ENCODE peak calls at places on chromosome 5, in seven cellular contexts. One of them, this sample, is unnamed.
A peak's percentile ranks its signal among the peaks of the same experiment; 100 is the strongest.

GRCh38 chr5:953535-954449 is 54.8 kb upstream of the NKD2 start:
- DNase-seq in CD8-positive, alpha-beta T cell: no peak
- DNase-seq in CD8-positive, alpha-beta memory T cell: no peak
- DNase-seq in cardiac muscle cell: no peak
- DNase-seq in transverse colon: no peak
- DNase-seq in right atrium auricular region: no peak
- DNase-seq in lung: no peak
- DNase-seq in this sample: no peak

GRCh38 chr5:150350524-150351344 is 6.8 kb upstream of the TCOF1 start:
- DNase-seq in right atrium auricular region: peak; percentile 76
- DNase-seq in cardiac muscle cell: peak; percentile 85
- DNase-seq in transverse colon: peak; percentile 79
- DNase-seq in CD8-positive, alpha-beta T cell: no peak
- DNase-seq in lung: peak; percentile 71
- DNase-seq in CD8-positive, alpha-beta memory T cell: peak; percentile 62
- DNase-seq in this sample: no peak

GRCh38 chr5:95712347-95712958 is 18.7 kb upstream of the RHOBTB3 start:
- DNase-seq in cardiac muscle cell: peak; percentile 45
- DNase-seq in CD8-positive, alpha-beta memory T cell: no peak
- DNase-seq in lung: peak; percentile 47
- DNase-seq in right atrium auricular region: no peak
- DNase-seq in CD8-positive, alpha-beta T cell: no peak
- DNase-seq in transverse colon: no peak
- DNase-seq in this sample: peak; percentile 73

GRCh38 chr5:83844320-83845068 is 123.8 kb upstream of the HAPLN1 start:
- DNase-seq in transverse colon: peak; percentile 11
- DNase-seq in lung: no peak
- DNase-seq in cardiac muscle cell: no peak
- DNase-seq in CD8-positive, alpha-beta memory T cell: no peak
- DNase-seq in CD8-positive, alpha-beta T cell: no peak
- DNase-seq in right atrium auricular region: no peak
- DNase-seq in this sample: no peak

GRCh38 chr5:115329475-115329874 is 33.0 kb upstream of the CCDC112 start:
- DNase-seq in transverse colon: peak; percentile 14
- DNase-seq in right atrium auricular region: no peak
- DNase-seq in cardiac muscle cell: no peak
- DNase-seq in CD8-positive, alpha-beta memory T cell: no peak
- DNase-seq in CD8-positive, alpha-beta T cell: no peak
- DNase-seq in lung: no peak
- DNase-seq in this sample: no peak

GRCh38 chr5:73170522-73170921 is 2.5 kb upstream of the TMEM174 start:
- DNase-seq in CD8-positive, alpha-beta memory T cell: no peak
- DNase-seq in right atrium auricular region: no peak
- DNase-seq in lung: no peak
- DNase-seq in transverse colon: peak; percentile 36
- DNase-seq in CD8-positive, alpha-beta T cell: no peak
- DNase-seq in cardiac muscle cell: peak; percentile 37
- DNase-seq in this sample: no peak

GRCh38 chr5:111934511-111934910 is 177.5 kb upstream of the NREP start:
- DNase-seq in lung: no peak
- DNase-seq in CD8-positive, alpha-beta T cell: no peak
- DNase-seq in right atrium auricular region: no peak
- DNase-seq in transverse colon: no peak
- DNase-seq in CD8-positive, alpha-beta memory T cell: no peak
- DNase-seq in cardiac muscle cell: no peak
- DNase-seq in this sample: no peak

GRCh38 chr5:139183502-139183901 is 14.7 kb downstream of the SIL1 start:
- DNase-seq in right atrium auricular region: no peak
- DNase-seq in transverse colon: no peak
- DNase-seq in CD8-positive, alpha-beta memory T cell: no peak
- DNase-seq in CD8-positive, alpha-beta T cell: no peak
- DNase-seq in cardiac muscle cell: no peak
- DNase-seq in lung: no peak
- DNase-seq in this sample: no peak

GRCh38 chr5:91910655-91911054 is 527.5 kb upstream of the ARRDC3 start:
- DNase-seq in CD8-positive, alpha-beta memory T cell: no peak
- DNase-seq in cardiac muscle cell: no peak
- DNase-seq in transverse colon: no peak
- DNase-seq in right atrium auricular region: no peak
- DNase-seq in lung: no peak
- DNase-seq in CD8-positive, alpha-beta T cell: no peak
- DNase-seq in this sample: no peak

GRCh38 chr5:66826696-66827095 is 230.5 kb downstream of the MAST4 start:
- DNase-seq in right atrium auricular region: no peak
- DNase-seq in transverse colon: no peak
- DNase-seq in cardiac muscle cell: peak; percentile 71
- DNase-seq in CD8-positive, alpha-beta memory T cell: no peak
- DNase-seq in lung: no peak
- DNase-seq in CD8-positive, alpha-beta T cell: no peak
- DNase-seq in this sample: no peak
- H3K27ac ChIP-seq in right atrium auricular region: peak overlapping the region; percentile 32
- H3K27ac ChIP-seq in transverse colon: no peak overlapping the region
- H3K27ac ChIP-seq in cardiac muscle cell: peak overlapping the region; percentile 90
- H3K27ac ChIP-seq in CD8-positive, alpha-beta memory T cell: no peak overlapping the region
- H3K27ac ChIP-seq in lung: no peak overlapping the region
- H3K27ac ChIP-seq in CD8-positive, alpha-beta T cell: no peak overlapping the region
- H3K27ac ChIP-seq in this sample: no peak overlapping the region

GRCh38 chr5:121497176-121497575 is 354.5 kb upstream of the FTMT start:
- DNase-seq in lung: no peak
- DNase-seq in right atrium auricular region: no peak
- DNase-seq in cardiac muscle cell: peak; percentile 10
- DNase-seq in CD8-positive, alpha-beta T cell: no peak
- DNase-seq in CD8-positive, alpha-beta memory T cell: no peak
- DNase-seq in transverse colon: no peak
- DNase-seq in this sample: no peak

GRCh38 chr5:121503111-121503840 is 348.4 kb upstream of the FTMT start:
- DNase-seq in CD8-positive, alpha-beta memory T cell: no peak
- DNase-seq in lung: peak; percentile 58
- DNase-seq in right atrium auricular region: peak; percentile 60
- DNase-seq in CD8-positive, alpha-beta T cell: no peak
- DNase-seq in cardiac muscle cell: peak; percentile 88
- DNase-seq in transverse colon: peak; percentile 7
- DNase-seq in this sample: no peak

GRCh38 chr5:121500262-121500792 is 351.4 kb upstream of the FTMT start:
- DNase-seq in cardiac muscle cell: no peak
- DNase-seq in lung: no peak
- DNase-seq in transverse colon: no peak
- DNase-seq in CD8-positive, alpha-beta T cell: no peak
- DNase-seq in CD8-positive, alpha-beta memory T cell: no peak
- DNase-seq in right atrium auricular region: no peak
- DNase-seq in this sample: no peak
- H3K27ac ChIP-seq in cardiac muscle cell: no peak overlapping the region
- H3K27ac ChIP-seq in lung: no peak overlapping the region
- H3K27ac ChIP-seq in transverse colon: no peak overlapping the region
- H3K27ac ChIP-seq in CD8-positive, alpha-beta T cell: no peak overlapping the region
- H3K27ac ChIP-seq in CD8-positive, alpha-beta memory T cell: no peak overlapping the region
- H3K27ac ChIP-seq in right atrium auricular region: no peak overlapping the region
- H3K27ac ChIP-seq in this sample: no peak overlapping the region

GRCh38 chr5:171318026-171318425 is 9.0 kb downstream of the TLX3 start:
- DNase-seq in right atrium auricular region: no peak
- DNase-seq in CD8-positive, alpha-beta T cell: no peak
- DNase-seq in CD8-positive, alpha-beta memory T cell: no peak
- DNase-seq in lung: no peak
- DNase-seq in cardiac muscle cell: no peak
- DNase-seq in transverse colon: no peak
- DNase-seq in this sample: no peak
- H3K27ac ChIP-seq in right atrium auricular region: no peak overlapping the region
- H3K27ac ChIP-seq in CD8-positive, alpha-beta T cell: no peak overlapping the region
- H3K27ac ChIP-seq in CD8-positive, alpha-beta memory T cell: no peak overlapping the region
- H3K27ac ChIP-seq in lung: no peak overlapping the region
- H3K27ac ChIP-seq in cardiac muscle cell: no peak overlapping the region
- H3K27ac ChIP-seq in transverse colon: no peak overlapping the region
- H3K27ac ChIP-seq in this sample: no peak overlapping the region

GRCh38 chr5:159227452-159227851 is 18.1 kb upstream of the RNF145 start:
- DNase-seq in transverse colon: no peak
- DNase-seq in lung: no peak
- DNase-seq in CD8-positive, alpha-beta T cell: no peak
- DNase-seq in cardiac muscle cell: no peak
- DNase-seq in CD8-positive, alpha-beta memory T cell: no peak
- DNase-seq in right atrium auricular region: no peak
- DNase-seq in this sample: peak; percentile 95
- H3K27ac ChIP-seq in transverse colon: no peak overlapping the region
- H3K27ac ChIP-seq in lung: no peak overlapping the region
- H3K27ac ChIP-seq in CD8-positive, alpha-beta T cell: no peak overlapping the region
- H3K27ac ChIP-seq in cardiac muscle cell: no peak overlapping the region
- H3K27ac ChIP-seq in CD8-positive, alpha-beta memory T cell: no peak overlapping the region
- H3K27ac ChIP-seq in right atrium auricular region: no peak overlapping the region
- H3K27ac ChIP-seq in this sample: peak overlapping the region; percentile 99

GRCh38 chr5:76303917-76304316 is 99.2 kb upstream of the IQGAP2 start:
- DNase-seq in cardiac muscle cell: no peak
- DNase-seq in transverse colon: peak; percentile 59
- DNase-seq in CD8-positive, alpha-beta memory T cell: peak; percentile 57
- DNase-seq in right atrium auricular region: no peak
- DNase-seq in lung: no peak
- DNase-seq in CD8-positive, alpha-beta T cell: no peak
- DNase-seq in this sample: peak; percentile 87
- H3K27ac ChIP-seq in cardiac muscle cell: no peak overlapping the region
- H3K27ac ChIP-seq in transverse colon: peak overlapping the region; percentile 1
- H3K27ac ChIP-seq in CD8-positive, alpha-beta memory T cell: no peak overlapping the region
- H3K27ac ChIP-seq in right atrium auricular region: no peak overlapping the region
- H3K27ac ChIP-seq in lung: no peak overlapping the region
- H3K27ac ChIP-seq in CD8-positive, alpha-beta T cell: no peak overlapping the region
- H3K27ac ChIP-seq in this sample: peak overlapping the region; percentile 52

DNA sequence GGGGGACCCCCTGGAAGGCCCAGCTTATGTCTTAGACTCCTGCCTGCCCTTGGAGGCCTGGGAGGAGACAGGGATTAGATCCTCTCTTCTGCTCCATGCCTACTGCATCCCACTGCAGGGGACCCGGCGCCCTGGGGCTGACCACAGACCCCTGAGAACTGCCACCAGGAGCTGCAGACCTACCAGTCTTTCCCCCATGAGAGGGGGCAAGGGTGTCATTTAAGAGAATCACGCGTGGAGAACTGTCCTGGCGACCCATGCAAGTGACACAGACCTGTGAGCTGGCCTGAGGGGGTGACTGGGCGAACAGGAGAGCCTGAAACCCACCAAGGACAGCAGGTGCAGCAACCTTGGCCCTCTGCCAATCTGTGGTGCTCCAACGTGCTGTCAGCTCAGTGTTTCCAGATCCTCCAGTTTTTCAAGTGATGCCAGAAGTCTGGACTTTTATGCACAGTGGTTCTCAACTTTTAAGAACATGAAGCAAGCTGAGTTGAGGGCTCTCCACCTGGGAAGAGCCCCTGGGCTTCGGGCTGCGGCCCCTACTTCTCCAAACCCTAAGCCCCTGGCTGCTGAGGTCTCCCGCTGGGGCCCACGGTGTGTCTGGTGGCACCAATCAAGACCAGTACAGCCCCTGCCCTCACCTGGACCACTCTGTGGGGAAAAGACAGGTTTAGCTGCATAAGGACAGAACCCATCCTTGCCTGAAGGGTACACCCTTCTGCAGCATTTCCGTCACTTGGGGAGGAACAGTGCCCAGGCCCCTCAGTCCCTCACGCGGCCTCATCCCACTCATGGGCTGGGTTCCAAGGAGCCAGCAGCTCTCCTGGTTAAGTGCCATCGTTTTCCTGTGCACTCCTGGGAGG is 18.2 kb downstream of the GFPT2 start:
- DNase-seq in cardiac muscle cell: no peak
- DNase-seq in transverse colon: no peak
- DNase-seq in CD8-positive, alpha-beta T cell: no peak
- DNase-seq in right atrium auricular region: no peak
- DNase-seq in lung: no peak
- DNase-seq in CD8-positive, alpha-beta memory T cell: no peak
- DNase-seq in this sample: no peak
- H3K27ac ChIP-seq in cardiac muscle cell: no peak overlapping the region
- H3K27ac ChIP-seq in transverse colon: no peak overlapping the region
- H3K27ac ChIP-seq in CD8-positive, alpha-beta T cell: no peak overlapping the region
- H3K27ac ChIP-seq in right atrium auricular region: no peak overlapping the region
- H3K27ac ChIP-seq in lung: no peak overlapping the region
- H3K27ac ChIP-seq in CD8-positive, alpha-beta memory T cell: no peak overlapping the region
- H3K27ac ChIP-seq in this sample: no peak overlapping the region

DNA sequence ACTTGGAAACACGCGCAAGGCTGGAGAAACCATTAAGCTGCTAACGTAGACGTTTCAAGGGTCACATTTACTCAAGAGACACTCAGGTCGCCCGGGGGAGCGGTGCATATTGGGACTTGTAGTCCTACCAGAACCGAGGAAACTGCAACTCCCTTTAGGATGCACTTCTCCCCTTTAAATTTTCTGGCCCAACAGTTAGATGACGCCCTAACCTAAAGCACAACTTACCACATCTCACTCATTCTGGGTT is 384 bp upstream of the DMXL1 start:
- DNase-seq in CD8-positive, alpha-beta memory T cell: no peak
- DNase-seq in transverse colon: peak; percentile 90
- DNase-seq in lung: no peak
- DNase-seq in cardiac muscle cell: peak; percentile 92
- DNase-seq in CD8-positive, alpha-beta T cell: no peak
- DNase-seq in right atrium auricular region: peak; percentile 95
- DNase-seq in this sample: no peak
- H3K27ac ChIP-seq in CD8-positive, alpha-beta memory T cell: peak overlapping the region; percentile 86
- H3K27ac ChIP-seq in transverse colon: peak overlapping the region; percentile 94
- H3K27ac ChIP-seq in lung: peak overlapping the region; percentile 99
- H3K27ac ChIP-seq in cardiac muscle cell: peak overlapping the region; percentile 86
- H3K27ac ChIP-seq in CD8-positive, alpha-beta T cell: peak overlapping the region; percentile 92
- H3K27ac ChIP-seq in right atrium auricular region: peak overlapping the region; percentile 94
- H3K27ac ChIP-seq in this sample: peak overlapping the region; percentile 84

DNA sequence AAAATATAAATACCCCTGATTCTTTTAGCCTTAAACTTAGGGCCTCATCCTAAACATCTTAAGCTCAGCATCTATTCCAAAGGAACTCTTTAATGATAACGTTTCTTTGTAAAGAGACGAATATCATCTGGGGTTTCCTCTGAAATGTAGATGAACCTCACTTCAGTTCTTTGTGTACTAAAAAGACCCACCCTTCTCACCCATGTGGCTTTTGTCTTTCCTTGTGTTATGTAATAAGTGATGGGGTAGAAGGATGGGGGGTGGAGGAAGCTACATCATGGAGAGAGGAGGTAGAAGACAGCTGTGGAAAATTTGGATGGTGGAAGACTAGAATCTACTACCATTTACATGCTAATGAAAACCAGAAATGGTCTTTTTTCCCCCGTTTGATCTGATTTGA is 111.0 kb downstream of the NDUFS4 start:
- DNase-seq in CD8-positive, alpha-beta memory T cell: no peak
- DNase-seq in CD8-positive, alpha-beta T cell: no peak
- DNase-seq in cardiac muscle cell: no peak
- DNase-seq in transverse colon: no peak
- DNase-seq in lung: no peak
- DNase-seq in right atrium auricular region: no peak
- DNase-seq in this sample: no peak
- H3K27ac ChIP-seq in CD8-positive, alpha-beta memory T cell: no peak overlapping the region
- H3K27ac ChIP-seq in CD8-positive, alpha-beta T cell: no peak overlapping the region
- H3K27ac ChIP-seq in cardiac muscle cell: no peak overlapping the region
- H3K27ac ChIP-seq in transverse colon: no peak overlapping the region
- H3K27ac ChIP-seq in lung: no peak overlapping the region
- H3K27ac ChIP-seq in right atrium auricular region: no peak overlapping the region
- H3K27ac ChIP-seq in this sample: no peak overlapping the region

This sample was measured in epithelial cell of prostate.